ENCODE peak calls at places on chromosomes 12 and 14, in ten cellular contexts. Q is hepatocyte; Z is WERI-Rb-1; S is CD4-positive, CD25-positive, alpha-beta regulatory T cell; V is adipocyte; U is fibroblast of lung; W is naive thymus-derived CD4-positive, alpha-beta T cell; B is Karpas-422; F is tibial artery; O is HepG2. C is an unnamed sample. For H3K27me3 and H3K36me3, the result is how much of the 10 kb centered on the place peaks cover.

GRCh38 chr12:124448955-124449622 is 118.3 kb downstream of the NCOR2 start:
- DNase-seq in Q (no peak), O (no peak), W (no peak), U (no peak), F (no peak), Z (no peak), S (no peak), B (no peak), V (no peak), C (no peak)

GRCh38 chr14:31678421-31679249 is 117.4 kb downstream of the NUBPL start:
- DNase-seq in V (no peak), B (no peak), O (peak), U (no peak), F (no peak), W (no peak), S (no peak), Z (no peak), Q (no peak), C (no peak)

GRCh38 chr14:100875126-100875525 is 28.4 kb downstream of the RTL1 start:
- DNase-seq in O (no peak), W (no peak), Q (no peak), B (no peak), U (no peak), V (no peak), F (no peak), S (no peak), Z (no peak), C (no peak)

GRCh38 chr12:47801904-47802246 is 17.8 kb downstream of the HDAC7 start:
- DNase-seq in Z (no peak), B (no peak), F (no peak), U (no peak), Q (no peak), V (no peak), O (no peak), S (no peak), W (no peak), C (no peak)

GRCh38 chr12:67413577-67413976 is 144.4 kb downstream of the CAND1 start:
- DNase-seq in V (peak), F (no peak), O (no peak), Z (no peak), B (no peak), S (no peak), W (no peak), U (no peak), Q (no peak), C (no peak)

GRCh38 chr14:25896777-25897176 is 701.1 kb downstream of the NOVA1 start:
- DNase-seq in F (no peak), S (no peak), V (no peak), W (no peak), Q (no peak), B (no peak), U (no peak), O (no peak), Z (no peak), C (no peak)

GRCh38 chr14:19771895-19772430 is 1.3 kb upstream of the OR4M1 start:
- DNase-seq in S (no peak), U (no peak), W (no peak), F (no peak), Q (no peak), V (no peak), Z (no peak), O (no peak), B (no peak), C (no peak)

GRCh38 chr14:76264384-76264783 is 111.6 kb upstream of the ESRRB start:
- DNase-seq in O (no peak), W (no peak), B (no peak), S (no peak), Q (no peak), Z (no peak), U (no peak), F (no peak), V (no peak), C (no peak)

GRCh38 chr12:69008510-69008909 is 75.5 kb upstream of the CPM start:
- DNase-seq in Q (no peak), F (no peak), B (no peak), W (no peak), S (no peak), O (no peak), V (no peak), Z (no peak), U (peak), C (no peak)

GRCh38 chr12:57803317-57803893 is 15.1 kb downstream of the AVIL start:
- DNase-seq in V (peak), W (no peak), B (peak), O (peak), Z (peak), S (peak), Q (peak), U (peak), F (no peak), C (peak)

GRCh38 chr12:52900896-52901714 is 3.8 kb downstream of the KRT8 start:
- DNase-seq in Q (no peak), V (no peak), F (no peak), Z (no peak), U (no peak), O (peak), B (no peak), W (no peak), S (no peak), C (no peak)

GRCh38 chr12:123713398-123714301 is 1.5 kb downstream of the ATP6V0A2 start:
- DNase-seq in S (peak), Z (peak), U (no peak), V (no peak), B (peak), W (no peak), O (peak), F (no peak), Q (peak), C (no peak)

GRCh38 chr12:108381793-108382436 is 42.8 kb upstream of the CMKLR1 start:
- DNase-seq in U (no peak), S (no peak), W (no peak), Q (peak), F (no peak), B (no peak), V (peak), O (no peak), Z (no peak), C (peak)

GRCh38 chr12:28782812-28783211 is 366.3 kb upstream of the FAR2 start:
- DNase-seq in S (no peak), Z (no peak), Q (no peak), V (no peak), W (no peak), B (no peak), O (no peak), F (no peak), U (no peak), C (no peak)

GRCh38 chr12:27824126-27824842 is 44.2 kb upstream of the MANSC4 start:
- DNase-seq in Z (no peak), V (no peak), B (no peak), O (no peak), F (no peak), Q (no peak), W (no peak), S (no peak), U (no peak), C (no peak)

GRCh38 chr12:50102186-50102585 is 1.6 kb upstream of the GPD1 start:
- DNase-seq in W (no peak), V (no peak), F (no peak), B (no peak), S (no peak), O (no peak), U (no peak), Q (no peak), Z (no peak), C (no peak)

GRCh38 chr12:3330976-3331375 is 160.0 kb upstream of the PRMT8 start:
- DNase-seq in Q (no peak), W (no peak), S (no peak), O (no peak), U (no peak), F (no peak), V (no peak), Z (no peak), B (no peak), C (no peak)

GRCh38 chr12:3332190-3332589 is 158.8 kb upstream of the PRMT8 start:
- DNase-seq in F (no peak), O (no peak), W (no peak), B (peak), S (no peak), V (peak), Q (no peak), Z (no peak), U (peak), C (no peak)

GRCh38 chr12:3333991-3334391 is 157.0 kb upstream of the PRMT8 start:
- DNase-seq in V (no peak), S (no peak), B (no peak), Q (no peak), W (no peak), F (no peak), U (no peak), Z (no peak), O (no peak), C (no peak)

GRCh38 chr12:3335078-3335487 is 155.9 kb upstream of the PRMT8 start:
- DNase-seq in O (peak), B (no peak), U (peak), F (no peak), Q (peak), S (no peak), V (no peak), W (no peak), Z (no peak), C (no peak)

DNA sequence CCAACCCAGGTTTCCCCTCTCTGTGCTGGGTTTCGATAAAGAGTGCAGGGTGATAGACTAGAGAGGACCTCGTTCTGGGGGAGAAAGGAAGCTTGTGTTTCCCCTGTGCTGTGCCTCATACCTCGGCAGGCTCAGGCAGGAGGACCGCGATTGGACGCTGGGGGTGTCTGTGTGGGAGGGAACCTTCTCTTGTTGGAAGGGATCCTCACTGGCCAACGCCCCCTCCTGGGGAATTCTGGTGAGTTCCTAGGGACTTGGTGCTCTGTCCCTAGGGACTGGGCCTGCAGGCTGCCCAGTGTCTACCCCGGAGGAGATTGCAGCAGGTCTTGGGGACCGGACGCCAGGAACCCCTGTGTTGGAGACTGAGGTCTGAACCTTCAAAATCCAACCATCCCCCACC is 157.4 kb upstream of the PRMT8 start:
- DNase-seq in O (peak), Q (peak), W (no peak), S (no peak), U (no peak), Z (peak), F (no peak), V (no peak), B (no peak), C (peak)
- H3K27me3 ChIP-seq in O (under half), Q (under half), W (under half), S (under half), U (under half), Z (under half), F (under half), V (under half), B (under half), C (under half)

DNA sequence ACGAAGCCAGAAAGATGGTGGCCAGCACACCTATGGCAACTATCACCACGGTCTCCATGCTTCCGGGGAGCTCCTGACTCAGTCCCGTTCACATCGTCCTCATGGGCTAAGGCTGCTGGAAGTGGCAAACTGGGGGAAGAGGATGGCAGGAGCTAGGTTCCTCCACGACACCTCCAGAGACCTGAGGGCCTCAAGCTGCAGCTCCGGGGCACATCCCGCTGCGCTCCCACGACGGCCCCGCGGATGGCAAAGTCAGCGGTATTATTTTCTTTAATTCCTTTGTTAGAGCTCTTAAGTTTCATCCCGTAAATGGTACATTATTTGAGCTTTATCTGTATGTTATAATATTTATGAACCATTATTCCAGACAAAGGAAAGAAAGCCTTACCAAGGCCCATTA is 190.5 kb downstream of the DACT1 start:
- DNase-seq in W (no peak), F (no peak), O (no peak), V (no peak), S (no peak), B (no peak), Q (no peak), Z (no peak), U (no peak), C (no peak)
- H3K4me3 ChIP-seq in W (no peak), F (no peak), O (no peak), V (no peak), S (no peak), B (no peak), Q (no peak), Z (no peak), U (no peak), C (no peak)

GRCh38 chr14:64734990-64735389 is 30.8 kb downstream of the PLEKHG3 start:
- DNase-seq in U (no peak), Q (no peak), Z (no peak), B (no peak), F (no peak), S (no peak), O (no peak), V (no peak), W (no peak), C (no peak)

GRCh38 chr14:64733899-64734298 is 29.7 kb downstream of the PLEKHG3 start:
- DNase-seq in V (no peak), Q (no peak), B (no peak), W (no peak), U (no peak), O (no peak), F (no peak), Z (no peak), S (no peak), C (no peak)

GRCh38 chr14:64738306-64738879 is 34.2 kb downstream of the PLEKHG3 start:
- DNase-seq in O (no peak), F (no peak), S (no peak), Q (no peak), U (no peak), B (no peak), W (no peak), Z (no peak), V (no peak), C (no peak)

GRCh38 chr14:64737391-64738305 is 33.4 kb downstream of the PLEKHG3 start:
- DNase-seq in O (no peak), B (no peak), Q (no peak), V (no peak), F (no peak), S (no peak), Z (no peak), U (no peak), W (no peak), C (no peak)

DNA sequence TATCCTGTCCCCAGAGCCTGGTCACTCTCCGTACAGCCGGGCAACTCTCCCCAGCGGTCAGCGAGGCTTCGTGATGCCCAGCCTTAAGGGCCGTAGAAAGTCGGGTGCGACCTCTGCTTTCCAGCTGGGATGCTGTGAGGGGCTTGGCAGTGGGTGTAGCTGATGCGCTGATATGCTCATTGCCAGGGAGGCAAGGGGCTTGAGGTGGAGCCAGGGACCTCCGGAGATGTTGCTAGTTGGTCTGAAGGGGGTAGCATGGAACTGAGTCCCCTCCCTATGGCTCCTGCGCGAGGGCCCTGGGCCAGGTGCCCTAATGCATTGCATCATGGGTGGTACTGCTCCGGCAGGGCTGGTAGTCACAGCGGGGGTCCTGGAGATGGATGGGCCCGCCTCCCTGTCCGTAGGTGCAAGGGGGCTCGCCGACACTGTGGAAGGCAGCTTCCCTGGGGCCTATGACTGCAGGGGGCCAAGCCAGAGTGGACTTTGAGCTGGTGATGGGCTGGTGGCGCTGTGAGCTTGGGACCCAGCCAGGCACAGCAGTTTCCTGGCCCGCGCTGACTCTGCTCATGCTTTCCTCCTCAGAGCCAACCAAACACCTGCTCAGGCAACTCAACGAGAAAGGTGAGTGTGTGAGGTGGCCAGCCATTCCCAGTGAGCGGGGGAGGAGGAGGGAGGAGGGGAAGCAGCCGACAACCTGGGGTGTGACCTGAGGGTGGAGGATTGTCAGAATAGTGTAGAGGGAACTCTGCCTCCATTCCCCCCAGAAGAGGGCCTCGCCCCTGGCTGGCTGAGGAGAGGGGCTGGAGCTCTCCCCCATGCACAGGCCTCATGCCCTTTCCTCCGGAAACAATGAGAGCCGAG is 32.3 kb downstream of the PLEKHG3 start:
- DNase-seq in U (no peak), Q (peak), W (no peak), F (no peak), O (peak), S (no peak), Z (no peak), B (no peak), V (no peak), C (peak)
- H3K36me3 ChIP-seq in U (under half), Q (under half), W (under half), F (half or more), O (under half), S (under half), Z (under half), B (under half), V (under half), C (under half)

DNA sequence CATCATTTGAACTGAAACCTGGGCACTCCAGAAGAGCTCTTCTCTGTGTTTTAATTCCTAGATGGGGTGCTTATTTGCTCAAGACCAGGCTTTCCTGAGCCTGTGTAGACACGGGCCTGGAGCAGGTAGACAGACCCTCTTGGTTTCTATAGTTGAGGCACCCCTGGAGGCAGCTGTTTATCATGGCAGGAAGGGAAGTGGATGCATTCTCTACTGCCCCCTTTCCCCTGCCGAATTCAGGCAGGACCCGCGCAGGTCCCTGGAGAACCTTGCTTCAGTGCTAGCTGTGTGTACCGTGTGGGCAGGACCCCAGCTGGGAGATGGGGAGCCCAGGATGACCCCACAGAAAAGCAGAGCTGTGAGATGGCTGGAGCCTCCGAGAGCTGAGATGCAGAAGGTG is 6.0 kb downstream of the CACNA1C start:
- DNase-seq in U (no peak), Q (no peak), O (no peak), F (no peak), B (no peak), Z (no peak), W (no peak), V (no peak), S (no peak), C (peak)
- H3K27me3 ChIP-seq in U (under half), Q (under half), O (half or more), F (under half), B (under half), Z (under half), W (under half), V (under half), S (under half), C (under half)

GRCh38 chr12:120364487-120364886 is 4.5 kb downstream of the MSI1 start:
- DNase-seq in V (no peak), S (no peak), W (no peak), O (no peak), B (no peak), U (no peak), F (no peak), Z (no peak), Q (no peak), C (no peak)

GRCh38 chr12:120359159-120359527 is 9.8 kb downstream of the MSI1 start:
- DNase-seq in S (no peak), V (no peak), F (no peak), U (no peak), Z (no peak), Q (no peak), B (no peak), W (no peak), O (no peak), C (no peak)

GRCh38 chr12:120362516-120363273 is 6.3 kb downstream of the MSI1 start:
- DNase-seq in F (no peak), O (no peak), W (no peak), S (no peak), U (no peak), B (no peak), V (no peak), Z (peak), Q (peak), C (peak)

GRCh38 chr12:120363274-120363855 is 5.6 kb downstream of the MSI1 start:
- DNase-seq in V (no peak), B (no peak), O (no peak), S (no peak), W (no peak), U (no peak), Z (peak), Q (no peak), F (no peak), C (peak)

DNA sequence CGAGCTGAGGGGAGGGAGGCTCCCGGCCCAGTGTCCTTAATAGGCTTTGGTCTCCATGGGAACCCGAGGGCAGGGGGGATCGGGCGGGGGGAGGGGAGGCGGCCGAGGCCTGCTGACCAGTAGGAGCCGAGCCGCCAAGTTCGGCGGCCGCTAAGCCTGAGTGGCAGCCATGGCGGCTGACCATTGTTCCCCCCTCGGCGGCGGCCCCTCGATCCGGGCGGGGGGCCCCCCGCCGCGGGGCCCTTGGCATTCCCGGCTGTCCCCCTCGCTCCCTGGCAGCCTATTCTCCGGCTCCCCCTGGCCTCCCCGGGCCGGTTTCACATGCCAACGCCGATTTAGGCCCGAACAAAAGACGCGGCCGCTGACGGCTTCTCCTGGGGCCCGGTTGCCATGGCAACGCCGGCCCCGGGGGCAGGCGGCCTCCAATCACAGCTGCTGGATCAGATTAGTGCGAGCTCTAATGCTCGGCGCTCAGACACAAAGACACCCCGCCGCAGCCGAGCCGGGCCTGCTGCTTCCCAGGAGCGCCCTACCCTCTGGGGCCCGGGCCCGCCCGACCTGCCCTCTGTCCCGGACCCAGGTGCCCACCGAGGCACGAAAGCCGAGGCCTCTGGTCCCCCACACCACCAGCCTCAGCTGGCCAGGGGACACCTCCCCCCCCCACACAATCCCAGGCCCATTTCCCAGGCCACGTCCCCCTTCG is 7.3 kb downstream of the MSI1 start:
- DNase-seq in F (no peak), Z (peak), V (peak), S (no peak), B (no peak), O (no peak), W (no peak), Q (peak), U (peak), C (peak)
- H3K4me3 ChIP-seq in F (peak), Z (peak), V (no peak), S (no peak), B (no peak), O (no peak), W (no peak), Q (no peak), U (peak), C (peak)

C was measured in H7.